ENCODE peak calls at places on chromosomes 7 and 10, in five cellular contexts. E, K, L, O and B are unnamed samples.

GRCh38 chr10:48462482-48463020 is 142.3 kb downstream of the ARHGAP22 start:
- DNase-seq in E (no peak), K (no peak), L (no peak), O (no peak), B (no peak)

GRCh38 chr10:5615263-5615820 is 51.1 kb downstream of the ASB13 start:
- DNase-seq in E (no peak), K (no peak), L (no peak), O (no peak), B (no peak)

GRCh38 chr10:112362833-112363232 is 11.1 kb upstream of the ACSL5 start:
- DNase-seq in E (no peak), K (peak; percentile 88), L (no peak), O (no peak), B (no peak)

GRCh38 chr7:116924741-116925140 is 28.6 kb upstream of the ST7 start:
- DNase-seq in E (no peak), K (no peak), L (no peak), O (no peak), B (no peak)

GRCh38 chr10:132663666-132664365 is 122.1 kb downstream of the NKX6-2 start:
- DNase-seq in E (no peak), K (no peak), L (no peak), O (no peak), B (no peak)

GRCh38 chr10:11046766-11047165 is 29.1 kb downstream of the CELF2 start:
- DNase-seq in E (no peak), K (peak; percentile 39), L (no peak), O (no peak), B (no peak)

GRCh38 chr7:149886018-149886416 is 12.2 kb downstream of the ATP6V0E2 start:
- DNase-seq in E (no peak), K (no peak), L (no peak), O (no peak), B (no peak)

GRCh38 chr10:125193306-125193877 is 33.0 kb upstream of the CTBP2 start:
- DNase-seq in E (no peak), K (no peak), L (no peak), O (peak; percentile 21), B (no peak)

GRCh38 chr7:73895626-73896025 is 34.7 kb downstream of the TMEM270 start:
- DNase-seq in E (no peak), K (peak; percentile 26), L (no peak), O (no peak), B (no peak)

GRCh38 chr10:22219308-22219707 is 1.5 kb upstream of the EBLN1 start:
- DNase-seq in E (no peak), K (peak; percentile 60), L (no peak), O (no peak), B (no peak)

DNA sequence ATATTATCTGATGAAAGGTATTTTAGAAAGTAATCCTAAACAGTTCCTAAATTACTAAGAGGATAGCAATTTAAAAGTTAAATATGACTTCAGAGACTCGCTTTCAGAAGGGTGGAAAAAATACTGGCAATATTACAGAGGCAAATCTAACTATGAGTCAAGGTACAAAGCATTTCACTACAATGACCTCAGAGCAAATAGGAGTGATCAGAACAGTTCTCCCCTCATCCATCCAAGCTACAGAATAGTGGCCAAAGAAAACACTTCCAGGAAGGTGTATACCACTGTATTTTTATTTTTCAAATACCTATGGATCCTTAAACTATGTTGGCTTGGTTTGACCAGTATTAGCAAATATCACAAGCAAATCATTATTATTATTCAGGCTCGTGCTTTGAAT is 112.8 kb upstream of the ODAD2 start:
- DNase-seq in E (peak; percentile 74), K (peak; percentile 79), L (no peak), O (no peak), B (no peak)
- TF ChIP-seq EZH2phosphoT487 in E (no peak), K (no peak), L (no peak), O (no peak), B (no peak)

DNA sequence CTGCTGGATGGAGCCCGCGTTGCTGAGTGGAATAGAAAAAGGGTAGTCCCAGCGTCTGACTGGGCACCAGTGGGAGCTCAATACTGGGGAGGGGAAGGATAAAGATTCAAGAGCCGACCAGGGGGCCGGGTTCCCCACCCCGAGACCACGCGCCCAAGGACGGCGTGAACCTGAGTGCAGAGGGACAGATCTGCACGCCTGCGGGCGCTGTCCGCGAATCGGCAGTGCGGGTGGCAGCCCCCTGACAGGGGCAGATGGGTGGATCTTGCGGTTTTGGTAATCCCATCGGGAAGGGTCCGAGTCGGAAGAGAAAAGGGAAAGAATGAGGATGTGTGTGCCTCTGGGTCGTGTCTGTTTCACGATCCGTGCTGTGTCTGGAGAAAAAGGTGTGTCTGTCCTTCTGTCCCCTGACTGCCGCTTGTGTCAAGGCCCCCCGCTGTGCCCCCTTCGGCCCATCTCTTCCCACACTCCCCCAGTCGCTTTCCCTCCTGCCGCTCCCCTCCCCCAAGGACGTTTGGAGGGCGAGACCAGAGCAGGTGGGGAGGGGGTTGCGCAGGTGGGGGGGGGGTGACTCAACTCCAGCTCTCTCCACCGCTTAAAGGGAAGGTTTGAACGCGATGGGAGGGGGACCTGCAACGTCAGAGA is 711 bp upstream of the VGF start:
- DNase-seq in E (no peak), K (no peak), L (no peak), O (peak; percentile 75), B (peak; percentile 53)
- TF ChIP-seq EZH2 in E (no peak), K (peak; percentile 58), L (no peak), O (no peak), B (no peak)

GRCh38 chr7:155495440-155496248 is 37.7 kb downstream of the EN2 start:
- DNase-seq in E (no peak), K (no peak), L (no peak), O (no peak), B (no peak)
- H3K27me3 ChIP-seq in E (peaks cover 22% of the 10 kb centered on the region), K (peaks cover 15% of the 10 kb centered on the region), L (peaks cover 82% of the 10 kb centered on the region), O (peaks cover 83% of the 10 kb centered on the region), B (peaks cover 100% of the 10 kb centered on the region)

GRCh38 chr10:88233870-88234269 is 349.2 kb downstream of the RNLS start:
- DNase-seq in E (no peak), K (no peak), L (no peak), O (no peak), B (peak; percentile 55)

GRCh38 chr10:88238515-88238914 is 344.6 kb downstream of the RNLS start:
- DNase-seq in E (no peak), K (no peak), L (no peak), O (no peak), B (no peak)

GRCh38 chr10:88239212-88239611 is 343.9 kb downstream of the RNLS start:
- DNase-seq in E (no peak), K (no peak), L (no peak), O (no peak), B (no peak)

GRCh38 chr10:88234332-88234731 is 348.8 kb downstream of the RNLS start:
- DNase-seq in E (no peak), K (no peak), L (no peak), O (no peak), B (peak; percentile 26)

GRCh38 chr10:88236121-88236743 is 346.9 kb downstream of the RNLS start:
- DNase-seq in E (no peak), K (no peak), L (no peak), O (no peak), B (no peak)
- TF ChIP-seq EZH2phosphoT487 in E (no peak), K (no peak), L (no peak), O (no peak), B (no peak)

GRCh38 chr7:157006205-157006747 is 4.2 kb downstream of the MNX1 start:
- DNase-seq in E (no peak), K (no peak), L (no peak), O (peak; percentile 67), B (peak; percentile 42)

GRCh38 chr7:157003445-157004049 is 6.9 kb downstream of the MNX1 start:
- DNase-seq in E (no peak), K (no peak), L (peak; percentile 0), O (peak; percentile 88), B (peak; percentile 56)

GRCh38 chr7:157005456-157006204 is 4.8 kb downstream of the MNX1 start:
- DNase-seq in E (no peak), K (peak; percentile 35), L (no peak), O (peak; percentile 68), B (peak; percentile 79)

GRCh38 chr7:157004050-157004838 is 6.2 kb downstream of the MNX1 start:
- DNase-seq in E (no peak), K (peak; percentile 65), L (peak; percentile 8), O (no peak), B (peak; percentile 84)

GRCh38 chr7:157004839-157005455 is 5.5 kb downstream of the MNX1 start:
- DNase-seq in E (no peak), K (no peak), L (peak; percentile 4), O (peak; percentile 41), B (no peak)
- TF ChIP-seq EZH2 in E (no peak), K (peak; percentile 100), L (no peak), O (peak; percentile 99), B (no peak)

GRCh38 chr7:100946111-100946510 is 3.2 kb upstream of the MUC3A start:
- DNase-seq in E (no peak), K (no peak), L (no peak), O (no peak), B (no peak)
- H3K27me3 ChIP-seq in E (no peaks in the 10 kb centered on the region), K (peaks cover 4% of the 10 kb centered on the region), L (peaks cover 84% of the 10 kb centered on the region), O (no peaks in the 10 kb centered on the region), B (peaks cover 15% of the 10 kb centered on the region)